ENCODE peak calls at places on chromosomes 7 and 10, in six cellular contexts. K is H1, D is IMR-90, O is neuronal stem cell, Y is trophoblast cell, J is mesenchymal stem cell. Q is an unnamed sample.
A peak's percentile ranks its signal among the peaks of the same experiment; 100 is the strongest.

GRCh38 chr10:123746927-123747326 is 80.8 kb downstream of the GPR26 start:
- DNase-seq in J (no peak), K (no peak), D (no peak), O (no peak), Y (no peak), Q (peak; percentile 52)

GRCh38 chr10:58486821-58487220 is 25.9 kb upstream of the BICC1 start:
- DNase-seq in D (peak; percentile 29), Y (no peak), O (no peak), K (no peak), J (no peak), Q (no peak)

GRCh38 chr10:49119746-49120145 is 4.4 kb upstream of the VSTM4 start:
- DNase-seq in K (no peak), Y (no peak), J (no peak), O (no peak), D (peak; percentile 54), Q (no peak)

GRCh38 chr10:50554995-50555568 is 68.7 kb downstream of the SGMS1 start:
- DNase-seq in Y (no peak), O (no peak), K (no peak), D (peak; percentile 67), J (no peak), Q (peak; percentile 54)

GRCh38 chr7:75951506-75951905 is 36.6 kb downstream of the POR start:
- DNase-seq in K (no peak), Y (peak; percentile 95), J (peak; percentile 94), O (no peak), D (peak; percentile 68), Q (no peak)

GRCh38 chr7:108419961-108420360 is 36.3 kb downstream of the NRCAM start:
- DNase-seq in Y (no peak), K (no peak), D (no peak), O (no peak), J (no peak), Q (no peak)

GRCh38 chr7:40749877-40750276 is 615.1 kb downstream of the SUGCT start:
- DNase-seq in Y (no peak), D (peak; percentile 48), J (no peak), K (no peak), O (no peak), Q (no peak)

GRCh38 chr10:84216834-84217233 is 8.5 kb downstream of the LRIT2 start:
- DNase-seq in J (no peak), K (no peak), Y (no peak), O (no peak), D (no peak), Q (no peak)

GRCh38 chr7:25967278-25968204 is 184.5 kb upstream of the NFE2L3 start:
- DNase-seq in D (no peak), O (no peak), Y (no peak), J (no peak), K (no peak), Q (no peak)

GRCh38 chr7:139659922-139660316 is 117.9 kb downstream of the HIPK2 start:
- DNase-seq in J (no peak), D (no peak), K (no peak), Y (no peak), O (no peak), Q (no peak)

GRCh38 chr7:10644849-10645248 is 328.8 kb upstream of the PHF14 start:
- DNase-seq in D (no peak), J (no peak), K (no peak), Y (no peak), O (no peak), Q (no peak)

GRCh38 chr7:21999896-22000295 is 54.2 kb upstream of the CDCA7L start:
- DNase-seq in J (peak; percentile 11), Y (no peak), D (peak; percentile 13), K (no peak), O (no peak), Q (no peak)

GRCh38 chr10:30645340-30645827 is 15.8 kb upstream of the LYZL2 start:
- DNase-seq in O (peak; percentile 24), J (peak; percentile 59), Y (peak; percentile 12), D (peak; percentile 47), K (peak; percentile 49), Q (peak; percentile 41)

GRCh38 chr10:132572545-132572937 is 35.0 kb downstream of the INPP5A start:
- DNase-seq in Y (no peak), K (no peak), O (no peak), D (peak; percentile 36), J (peak; percentile 72), Q (no peak)

GRCh38 chr7:45662018-45662417 is 87.8 kb downstream of the ADCY1 start:
- DNase-seq in Y (no peak), D (no peak), J (no peak), K (peak; percentile 31), O (no peak), Q (peak; percentile 18)

GRCh38 chr7:129453510-129454248 is 19.4 kb downstream of the STRIP2 start:
- DNase-seq in J (no peak), Y (no peak), O (no peak), K (no peak), D (no peak), Q (no peak)

GRCh38 chr7:34337163-34337562 is 320.9 kb upstream of the NPSR1 start:
- DNase-seq in K (no peak), O (no peak), Y (no peak), D (no peak), J (no peak), Q (no peak)

GRCh38 chr7:135536160-135536559 is 21.6 kb upstream of the NUP205 start:
- DNase-seq in K (no peak), J (peak; percentile 53), Y (peak; percentile 53), O (no peak), D (peak; percentile 37), Q (no peak)

GRCh38 chr7:54831046-54831643 is 72.1 kb upstream of the SEC61G start:
- DNase-seq in D (peak; percentile 54), K (no peak), O (no peak), J (peak; percentile 26), Y (no peak), Q (no peak)

GRCh38 chr10:48464121-48464870 is 140.6 kb downstream of the ARHGAP22 start:
- DNase-seq in J (no peak), D (no peak), K (peak; percentile 40), Y (no peak), O (no peak), Q (no peak)

GRCh38 chr7:93036807-93037206 is 81.0 kb downstream of the SAMD9 start:
- DNase-seq in Y (no peak), O (no peak), D (no peak), K (no peak), J (no peak), Q (no peak)

GRCh38 chr7:101846006-101846405 is 28.6 kb downstream of the CUX1 start:
- DNase-seq in K (no peak), Y (no peak), J (no peak), D (no peak), O (no peak), Q (no peak)

GRCh38 chr7:101843293-101844271 is 26.2 kb downstream of the CUX1 start:
- DNase-seq in D (no peak), O (no peak), J (no peak), Y (no peak), K (no peak), Q (peak; percentile 68)

GRCh38 chr7:101841328-101841727 is 23.9 kb downstream of the CUX1 start:
- DNase-seq in D (no peak), K (no peak), J (no peak), Y (no peak), O (no peak), Q (no peak)

GRCh38 chr7:101848168-101848951 is 30.9 kb downstream of the CUX1 start:
- DNase-seq in O (no peak), J (no peak), K (no peak), D (no peak), Y (no peak), Q (no peak)

GRCh38 chr7:101846800-101847538 is 29.5 kb downstream of the CUX1 start:
- DNase-seq in Y (peak; percentile 62), K (no peak), J (no peak), O (no peak), D (no peak), Q (no peak)
- H2AK5ac ChIP-seq in Y (no peak overlapping the region), K (no peak overlapping the region), J (no peak overlapping the region), O (no peak overlapping the region), D (no peak overlapping the region), Q (no peak overlapping the region)

DNA sequence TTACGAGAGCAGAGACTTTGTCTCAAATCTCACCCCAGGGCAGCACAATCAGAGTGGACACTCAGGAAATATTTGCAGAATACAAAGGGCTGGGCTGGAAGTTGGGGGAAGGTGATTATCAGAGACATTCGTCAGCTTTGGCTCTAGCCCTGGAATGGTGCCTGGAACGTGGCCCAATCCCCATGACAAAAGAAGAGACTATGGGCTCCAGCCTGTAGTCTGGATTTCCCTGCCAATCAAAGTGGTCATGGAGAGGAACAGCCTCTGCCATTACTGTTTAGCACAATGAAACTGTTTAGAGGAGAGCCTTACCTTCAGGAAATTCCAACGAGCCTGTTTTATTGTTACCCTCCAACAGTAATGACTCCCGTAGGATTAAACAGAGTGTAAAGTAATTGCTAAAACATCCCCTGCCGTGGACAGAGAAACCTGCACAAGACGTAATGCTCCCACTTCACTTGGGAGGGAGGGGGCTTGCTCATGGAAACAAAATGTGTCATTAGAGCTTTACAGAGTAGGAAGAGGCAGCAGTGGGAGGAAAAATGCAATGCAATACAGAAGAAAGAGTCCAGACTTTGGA is 140.3 kb upstream of the AUTS2 start:
- DNase-seq in O (peak; percentile 49), J (no peak), K (no peak), D (no peak), Y (no peak), Q (peak; percentile 66)
- H2AFZ ChIP-seq in O (peak overlapping the region; percentile 66), J (no peak overlapping the region), K (peak overlapping the region; percentile 72), D (no peak overlapping the region), Y (no peak overlapping the region), Q (no peak overlapping the region)

GRCh38 chr7:30351274-30351673 is 66.9 kb downstream of the ZNRF2 start:
- DNase-seq in K (no peak), J (no peak), D (no peak), O (no peak), Y (no peak), Q (no peak)
- H3K14ac ChIP-seq in K (no peak overlapping the region), J (no peak overlapping the region), D (no peak overlapping the region), O (no peak overlapping the region), Y (no peak overlapping the region), Q (no peak overlapping the region)

GRCh38 chr10:99345350-99345749 is 16.2 kb downstream of the CNNM1 start:
- DNase-seq in K (no peak), D (peak; percentile 68), O (no peak), Y (no peak), J (peak; percentile 64), Q (no peak)
- H2AK5ac ChIP-seq in K (no peak overlapping the region), D (no peak overlapping the region), O (no peak overlapping the region), Y (no peak overlapping the region), J (no peak overlapping the region), Q (no peak overlapping the region)

GRCh38 chr10:3538291-3538849 is 246.6 kb downstream of the KLF6 start:
- DNase-seq in O (no peak), D (no peak), J (peak; percentile 58), K (no peak), Y (no peak), Q (no peak)
- H2AFZ ChIP-seq in O (peak overlapping the region; percentile 83), D (peak overlapping the region; percentile 90), J (no peak overlapping the region), K (no peak overlapping the region), Y (no peak overlapping the region), Q (no peak overlapping the region)

GRCh38 chr10:109386101-109386500 is 537.2 kb downstream of the XPNPEP1 start:
- DNase-seq in D (no peak), Y (no peak), J (no peak), K (no peak), O (no peak), Q (no peak)
- H3K14ac ChIP-seq in D (no peak overlapping the region), Y (no peak overlapping the region), J (no peak overlapping the region), K (no peak overlapping the region), O (no peak overlapping the region), Q (no peak overlapping the region)

GRCh38 chr7:16562456-16563220 is 36.0 kb downstream of the LRRC72 start:
- DNase-seq in Y (no peak), O (no peak), D (no peak), K (no peak), J (no peak), Q (no peak)
- H2AK5ac ChIP-seq in Y (no peak overlapping the region), O (no peak overlapping the region), D (no peak overlapping the region), K (no peak overlapping the region), J (no peak overlapping the region), Q (no peak overlapping the region)

Q was measured in H9.